ENCODE peak calls at places on chromosomes 6 and 20, in eight cellular contexts. D is EL, E is GM10248, Q is tibial artery, U is psoas muscle, G is GM19239, T is Kasumi-1, B is ureter. Z is an unnamed sample.

GRCh38 chr6:15322781-15323536 is 77.1 kb downstream of the JARID2 start:
- DNase-seq in E (no peak), G (no peak), D (peak), Q (no peak), U (no peak), B (no peak), T (no peak), Z (peak)

GRCh38 chr6:108452725-108453195 is 108.0 kb upstream of the FOXO3 start:
- DNase-seq in U (no peak), G (no peak), T (no peak), B (no peak), D (no peak), Q (no peak), E (no peak), Z (no peak)

GRCh38 chr20:17227199-17227535 is 327 bp downstream of the PCSK2 start:
- DNase-seq in D (no peak), B (no peak), G (no peak), U (no peak), E (no peak), Q (no peak), T (no peak), Z (no peak)

GRCh38 chr20:25047766-25048165 is 10.2 kb downstream of the ACSS1 start:
- DNase-seq in T (no peak), E (no peak), B (no peak), U (no peak), Q (peak), G (no peak), D (no peak), Z (no peak)

GRCh38 chr6:43575105-43575771 is 600 bp downstream of the XPO5 start:
- DNase-seq in U (no peak), Q (peak), G (peak), B (peak), E (no peak), T (peak), D (peak), Z (peak)

GRCh38 chr6:52953911-52954839 is 40.9 kb downstream of the GSTA4 start:
- DNase-seq in U (no peak), B (no peak), T (no peak), E (no peak), D (no peak), G (no peak), Q (no peak), Z (peak)

GRCh38 chr6:84791233-84791632 is 26.8 kb upstream of the TBX18 start:
- DNase-seq in G (no peak), E (no peak), Q (no peak), B (no peak), D (peak), T (peak), U (no peak), Z (peak)

GRCh38 chr20:17796096-17796563 is 96.4 kb downstream of the BANF2 start:
- DNase-seq in E (no peak), B (peak), G (no peak), U (peak), D (peak), T (no peak), Q (peak), Z (no peak)

GRCh38 chr6:146444195-146444594 is 99.4 kb upstream of the RAB32 start:
- DNase-seq in E (no peak), Q (no peak), B (no peak), G (no peak), T (no peak), U (no peak), D (no peak), Z (no peak)